ENCODE peak calls at places on chromosome 18, in seven cellular contexts. Y is activated naive CD8-positive, alpha-beta T cell treated with anti-CD3 and anti-CD28 coated beads, Interleukin-2, amount 10 ng/mL, durations not matched to agents 7 days and 5 days; S is activated T-helper 9 cell treated with anti-CD3 and anti-CD28 coated beads, Interleukin-2, amount 50 U/mL, for 16 hours; Q is CD4-positive, CD25-positive, alpha-beta regulatory T cell; X is thyroid gland; L is left cardiac atrium; O is nephron progenitor cell. F is an unnamed sample.

GRCh38 chr18:58851874-58852273 is 12.8 kb upstream of the ZNF532 start:
- DNase-seq in S (no peak), Q (no peak), X (no peak), Y (no peak), L (no peak), O (no peak), F (no peak)

GRCh38 chr18:35303610-35304009 is 13.6 kb upstream of the ZSCAN30 start:
- DNase-seq in X (no peak), Q (no peak), S (no peak), Y (no peak), L (no peak), O (no peak), F (no peak)

GRCh38 chr18:39200153-39200552 is 1634.6 kb upstream of the CELF4 start:
- DNase-seq in X (no peak), S (no peak), Q (no peak), O (no peak), Y (no peak), L (no peak), F (no peak)

GRCh38 chr18:2171840-2172625 is 399.3 kb downstream of the METTL4 start:
- DNase-seq in X (no peak), O (no peak), Y (no peak), S (no peak), L (no peak), Q (no peak), F (no peak)

GRCh38 chr18:48794251-48794970 is 156.4 kb downstream of the SMAD7 start:
- DNase-seq in Y (peak; percentile 4), S (no peak), Q (no peak), X (peak; percentile 1), L (peak; percentile 5), O (no peak), F (no peak)

GRCh38 chr18:13313006-13313661 is 94.6 kb downstream of the LDLRAD4 start:
- DNase-seq in O (no peak), Q (peak; percentile 19), L (no peak), X (no peak), S (no peak), Y (no peak), F (no peak)

GRCh38 chr18:74513149-74513882 is 17.2 kb downstream of the CNDP2 start:
- DNase-seq in L (no peak), Y (no peak), Q (no peak), S (no peak), X (no peak), O (no peak), F (no peak)

GRCh38 chr18:25233582-25234362 is 118.2 kb downstream of the ZNF521 start:
- DNase-seq in O (no peak), X (no peak), Y (no peak), L (no peak), Q (no peak), S (no peak), F (no peak)

GRCh38 chr18:24187049-24187448 is 48.2 kb downstream of the CABYR start:
- DNase-seq in L (no peak), X (no peak), O (no peak), Q (no peak), S (no peak), Y (no peak), F (no peak)

GRCh38 chr18:59249186-59249774 is 24.0 kb downstream of the RAX start:
- DNase-seq in X (peak; percentile 46), Y (no peak), O (peak; percentile 59), Q (peak; percentile 19), L (no peak), S (no peak), F (no peak)

GRCh38 chr18:22166070-22166972 is 3.1 kb upstream of the GATA6 start:
- DNase-seq in O (peak; percentile 63), X (no peak), S (no peak), Y (no peak), Q (no peak), L (peak; percentile 78), F (no peak)